ENCODE peak calls at places on chromosomes 3 and 15, in ten cellular contexts. Z, L, U, N, I, Y, X, J, R and M are unnamed samples.

GRCh38 chr3:191330309-191330712 is at the start of gene UTS2B:
- DNase-seq in R (no peak), I (no peak), U (no peak), X (no peak), N (no peak), J (no peak), Z (no peak), Y (peak; percentile 13), L (peak; percentile 85), M (peak; percentile 16)

GRCh38 chr3:171566803-171567422 is 106.7 kb upstream of the TNIK start:
- DNase-seq in J (no peak), Z (no peak), Y (peak; percentile 69), R (no peak), U (no peak), I (no peak), N (no peak), X (no peak), L (peak; percentile 77), M (no peak)

GRCh38 chr15:52102468-52102867 is 10.1 kb downstream of the BCL2L10 start:
- DNase-seq in X (no peak), R (no peak), J (no peak), L (peak; percentile 86), Z (no peak), Y (no peak), N (no peak), I (no peak), U (no peak), M (no peak)

GRCh38 chr3:190081387-190081786 is 39.3 kb downstream of the P3H2 start:
- DNase-seq in J (no peak), N (no peak), Z (no peak), Y (no peak), R (no peak), U (no peak), I (no peak), L (no peak), X (no peak), M (no peak)

GRCh38 chr3:122183893-122184590 is 574 bp downstream of the CASR start:
- DNase-seq in N (no peak), Y (peak; percentile 48), U (no peak), X (no peak), R (peak; percentile 77), L (no peak), I (no peak), Z (no peak), J (no peak), M (peak; percentile 14)

GRCh38 chr3:147989344-147989743 is 580.2 kb downstream of the ZIC1 start:
- DNase-seq in N (no peak), J (no peak), I (no peak), U (no peak), L (no peak), R (no peak), Y (no peak), X (no peak), Z (no peak), M (no peak)

GRCh38 chr3:135633078-135633477 is 332.4 kb upstream of the PPP2R3A start:
- DNase-seq in R (no peak), L (no peak), I (no peak), Y (no peak), X (no peak), U (no peak), N (no peak), J (no peak), Z (no peak), M (no peak)

GRCh38 chr15:91566116-91566515 is 287.4 kb upstream of the SLCO3A1 start:
- DNase-seq in J (no peak), U (no peak), L (no peak), Y (no peak), I (no peak), X (no peak), N (no peak), Z (no peak), R (no peak), M (no peak)

GRCh38 chr15:55318588-55319494 is at the start of the genes PIGB and PIGBOS1:
- DNase-seq in I (peak; percentile 86), N (peak; percentile 52), U (peak; percentile 92), Y (peak; percentile 90), R (peak; percentile 93), X (peak; percentile 80), Z (peak; percentile 85), L (peak; percentile 93), J (peak; percentile 90), M (peak; percentile 84)

GRCh38 chr15:50765202-50765967 is at the start of gene SPPL2A:
- DNase-seq in Z (peak; percentile 88), Y (peak; percentile 88), J (peak; percentile 86), X (peak; percentile 90), I (peak; percentile 87), N (peak; percentile 69), U (peak; percentile 89), L (peak; percentile 92), R (peak; percentile 94), M (peak; percentile 82)

GRCh38 chr15:98232761-98233160 is 272.3 kb downstream of the ARRDC4 start:
- DNase-seq in Z (no peak), Y (no peak), R (no peak), I (no peak), X (no peak), N (no peak), U (no peak), L (no peak), J (no peak), M (no peak)

DNA sequence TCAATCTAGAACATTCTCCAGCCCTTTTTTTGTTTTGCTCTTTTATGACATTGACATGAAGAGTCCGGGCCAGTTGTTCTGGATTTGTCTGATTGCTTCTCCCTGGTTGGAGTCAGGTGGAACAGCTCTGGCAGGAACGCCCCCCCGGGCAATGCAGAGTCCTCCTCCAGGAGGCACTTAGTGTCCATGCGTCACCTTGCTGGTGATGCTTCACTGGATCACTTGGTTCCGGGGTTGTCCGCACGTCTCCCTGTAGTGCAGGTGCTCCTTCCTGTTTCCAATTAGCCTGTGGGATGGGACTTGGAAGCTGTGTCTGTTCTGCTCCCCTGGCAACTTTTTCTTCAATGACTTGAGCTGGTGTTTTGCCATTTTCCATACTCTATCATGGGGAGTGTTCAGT is 9.8 kb downstream of the CSK start:
- DNase-seq in N (no peak), R (no peak), L (no peak), Y (no peak), J (peak; percentile 19), U (no peak), Z (no peak), X (no peak), I (no peak), M (no peak)
- H3K4me1 ChIP-seq in N (peaks cover 97% of the 10 kb centered on the region), R (peaks cover 5% of the 10 kb centered on the region), L (peaks cover 31% of the 10 kb centered on the region), Y (peaks cover 20% of the 10 kb centered on the region), J (peaks cover 52% of the 10 kb centered on the region), U (peaks cover 85% of the 10 kb centered on the region), Z (peaks cover 82% of the 10 kb centered on the region), X (peaks cover 55% of the 10 kb centered on the region), I (peaks cover 97% of the 10 kb centered on the region), M (peaks cover 22% of the 10 kb centered on the region)

GRCh38 chr3:7707192-7707591 is 794.4 kb upstream of the LMCD1 start:
- DNase-seq in R (no peak), U (peak; percentile 47), I (no peak), X (no peak), N (no peak), Z (no peak), J (no peak), L (no peak), Y (no peak), M (no peak)
- H3K4me3 ChIP-seq in R (no peak overlapping the region), U (no peak overlapping the region), I (no peak overlapping the region), X (no peak overlapping the region), N (no peak overlapping the region), Z (no peak overlapping the region), J (no peak overlapping the region), L (no peak overlapping the region), Y (no peak overlapping the region), M (no peak overlapping the region)

GRCh38 chr3:127764841-127765362 is 57.4 kb downstream of the MGLL start:
- DNase-seq in U (no peak), I (no peak), Z (no peak), Y (no peak), X (no peak), R (no peak), J (no peak), N (no peak), L (peak; percentile 49), M (no peak)
- H3K4me1 ChIP-seq in U (peaks cover 65% of the 10 kb centered on the region), I (peaks cover 21% of the 10 kb centered on the region), Z (peaks cover 93% of the 10 kb centered on the region), Y (peaks cover 3% of the 10 kb centered on the region), X (peaks cover 59% of the 10 kb centered on the region), R (no peaks in the 10 kb centered on the region), J (peaks cover 10% of the 10 kb centered on the region), N (no peaks in the 10 kb centered on the region), L (peaks cover 34% of the 10 kb centered on the region), M (peaks cover 10% of the 10 kb centered on the region)

DNA sequence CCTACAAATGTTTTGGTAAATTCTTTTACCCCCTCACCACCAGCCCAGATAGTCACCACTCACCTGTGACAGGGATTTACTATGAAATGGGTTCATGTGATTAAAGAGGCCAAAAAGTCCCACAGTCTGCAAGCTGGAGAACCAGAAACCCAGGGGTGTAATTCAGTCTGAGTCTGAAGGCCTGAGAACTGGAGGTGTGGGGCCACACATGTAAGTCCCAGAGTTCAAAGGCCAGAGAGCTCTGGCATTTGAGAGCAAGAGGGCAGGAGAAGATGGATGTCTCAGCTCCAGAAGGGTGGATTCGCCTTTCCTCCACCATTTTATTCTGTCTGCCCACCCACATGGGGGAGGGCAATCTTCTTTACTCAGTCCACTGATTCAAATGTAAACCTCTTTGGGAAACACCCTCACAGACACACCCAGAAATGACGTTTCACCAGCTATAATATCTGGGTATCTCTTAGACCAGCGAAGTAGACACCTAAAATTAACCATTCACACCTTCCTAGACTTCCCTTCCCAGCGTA is 11.9 kb downstream of the RTP3 start:
- DNase-seq in L (no peak), Y (no peak), Z (no peak), J (no peak), N (no peak), R (no peak), I (no peak), U (no peak), X (no peak), M (no peak)
- H3K4me3 ChIP-seq in L (no peak overlapping the region), Y (no peak overlapping the region), Z (no peak overlapping the region), J (no peak overlapping the region), N (no peak overlapping the region), R (no peak overlapping the region), I (no peak overlapping the region), U (no peak overlapping the region), X (no peak overlapping the region), M (no peak overlapping the region)

DNA sequence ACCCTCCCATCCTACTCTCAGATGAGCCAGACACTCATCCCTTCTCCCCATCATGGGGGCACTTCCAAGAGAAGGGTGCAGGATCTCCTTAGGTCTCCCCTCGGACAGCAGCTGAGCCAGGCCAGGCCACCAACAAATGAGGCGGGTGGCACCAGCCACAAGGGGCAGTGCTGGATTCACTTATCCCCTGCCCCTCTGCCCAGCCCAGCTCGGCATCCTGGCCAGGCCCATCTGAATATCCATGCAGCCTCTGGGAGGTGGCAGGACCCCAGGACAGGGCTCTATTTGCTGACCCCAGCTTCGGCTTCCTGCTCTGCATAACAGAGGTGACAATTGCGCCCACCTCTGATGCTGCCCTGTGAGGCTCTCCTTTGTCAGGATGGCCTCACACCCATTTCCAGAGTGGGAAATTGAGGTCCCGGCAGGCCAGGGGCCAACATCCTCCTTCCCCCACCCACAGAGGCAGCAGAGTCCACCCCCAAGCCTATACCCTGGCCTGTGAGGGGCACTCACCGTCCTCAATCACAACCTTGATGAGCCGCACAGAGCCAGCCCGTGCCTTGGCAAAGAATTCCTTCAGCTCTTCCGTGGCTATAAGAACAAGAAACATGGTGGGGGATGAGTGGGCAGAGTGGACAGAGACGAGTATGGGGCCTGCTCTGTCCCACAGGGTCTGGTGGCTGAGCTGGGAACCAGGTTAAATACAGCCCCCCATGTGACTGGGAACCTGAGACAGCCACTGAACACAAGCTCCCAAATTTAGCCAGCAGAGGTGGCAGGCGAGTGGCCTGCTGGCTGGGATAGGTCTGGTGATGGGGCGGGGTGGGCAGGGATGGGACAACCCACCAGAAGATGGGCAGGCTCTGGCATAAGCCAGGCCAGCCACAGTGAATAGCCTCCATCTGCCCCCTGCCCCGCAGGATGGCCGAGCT is 4.2 kb downstream of the TWF2 start:
- DNase-seq in N (no peak), U (peak; percentile 35), L (no peak), J (no peak), I (no peak), X (peak; percentile 50), Z (peak; percentile 64), R (peak; percentile 36), Y (no peak), M (no peak)
- H3K4me1 ChIP-seq in N (peaks cover 44% of the 10 kb centered on the region), U (peaks cover 47% of the 10 kb centered on the region), L (peaks cover 37% of the 10 kb centered on the region), J (peaks cover 4% of the 10 kb centered on the region), I (peaks cover 75% of the 10 kb centered on the region), X (peaks cover 57% of the 10 kb centered on the region), Z (peaks cover 77% of the 10 kb centered on the region), R (no peaks in the 10 kb centered on the region), Y (peaks cover 8% of the 10 kb centered on the region), M (peaks cover 29% of the 10 kb centered on the region)